ENCODE peak calls at places on chromosome 15, in five cellular contexts. W, X, L, S and A are unnamed samples.

GRCh38 chr15:48064435-48064834 is 56.4 kb upstream of the SLC24A5 start:
- DNase-seq in W (no peak), X (no peak), L (no peak), S (no peak), A (no peak)

GRCh38 chr15:48925714-48926223 is 38.0 kb downstream of the SHC4 start:
- DNase-seq in W (no peak), X (no peak), L (no peak), S (peak; percentile 53), A (peak; percentile 17)

GRCh38 chr15:99546436-99547100 is 19.2 kb upstream of the MEF2A start:
- DNase-seq in W (no peak), X (no peak), L (no peak), S (no peak), A (no peak)

GRCh38 chr15:63283126-63283525 is 5.7 kb downstream of the APH1B start:
- DNase-seq in W (no peak), X (no peak), L (no peak), S (no peak), A (no peak)

GRCh38 chr15:58742424-58743160 is 6.9 kb downstream of the ADAM10 start:
- DNase-seq in W (no peak), X (no peak), L (no peak), S (no peak), A (no peak)

GRCh38 chr15:65028921-65029735 is at the start of gene MTFMT:
- DNase-seq in W (peak; percentile 97), X (peak; percentile 98), L (peak; percentile 86), S (peak; percentile 94), A (peak; percentile 97)

GRCh38 chr15:38688761-38689160 is 124.1 kb upstream of the RASGRP1 start:
- DNase-seq in W (no peak), X (no peak), L (no peak), S (peak; percentile 93), A (no peak)

GRCh38 chr15:79948095-79948695 is 22.8 kb downstream of the BCL2A1 start:
- DNase-seq in W (no peak), X (no peak), L (no peak), S (peak; percentile 67), A (no peak)

GRCh38 chr15:100692671-100693070 is 90.3 kb downstream of the ASB7 start:
- DNase-seq in W (no peak), X (no peak), L (no peak), S (no peak), A (no peak)

GRCh38 chr15:41881550-41881924 is 12.3 kb downstream of the SPTBN5 start:
- DNase-seq in W (no peak), X (no peak), L (no peak), S (no peak), A (no peak)

GRCh38 chr15:33021806-33022389 is 172.6 kb downstream of the FMN1 start:
- DNase-seq in W (peak; percentile 7), X (peak; percentile 28), L (no peak), S (no peak), A (peak; percentile 52)

GRCh38 chr15:75042730-75043508 is 19.5 kb downstream of the PPCDC start:
- DNase-seq in W (no peak), X (peak; percentile 74), L (peak; percentile 42), S (peak; percentile 97), A (peak; percentile 42)

GRCh38 chr15:40936234-40936708 is 7.1 kb downstream of the DLL4 start:
- DNase-seq in W (no peak), X (no peak), L (no peak), S (no peak), A (no peak)

GRCh38 chr15:33584797-33585196 is 274.0 kb downstream of the RYR3 start:
- DNase-seq in W (no peak), X (no peak), L (no peak), S (no peak), A (no peak)

GRCh38 chr15:70664494-70664893 is 98.9 kb downstream of the UACA start:
- DNase-seq in W (no peak), X (no peak), L (no peak), S (no peak), A (no peak)

GRCh38 chr15:40234783-40235182 is 4.1 kb upstream of the PAK6 start:
- DNase-seq in W (no peak), X (no peak), L (no peak), S (peak; percentile 23), A (no peak)

GRCh38 chr15:79674124-79674465 is 222.7 kb downstream of the MTHFS start:
- DNase-seq in W (no peak), X (no peak), L (no peak), S (no peak), A (no peak)

GRCh38 chr15:88454231-88454630 is 13.0 kb downstream of the MRPL46 start:
- DNase-seq in W (no peak), X (no peak), L (no peak), S (no peak), A (no peak)

GRCh38 chr15:69080958-69081248 is 66.4 kb downstream of the NOX5 start:
- DNase-seq in W (no peak), X (no peak), L (no peak), S (no peak), A (no peak)